ENCODE peak calls at places on chromosomes 6 and 20, in four cellular contexts. W is stimulated activated CD4-positive, alpha-beta T cell treated with anti-CD3 and anti-CD28 coated beads, Interleukin-1b, Interleukin-23, amount 100 ng/mL, for 4 hours; K is NCI-H1417; J is left kidney. T is an unnamed sample.

GRCh38 chr6:116330511-116330910 is 40.2 kb upstream of the DSE start:
- DNase-seq in J (no peak), K (no peak), W (no peak), T (no peak)

GRCh38 chr6:8947900-8948299 is 512.6 kb upstream of the SLC35B3 start:
- DNase-seq in J (no peak), W (no peak), K (no peak), T (no peak)

GRCh38 chr6:167824591-167825041 is 2.1 kb upstream of the AFDN start:
- DNase-seq in W (no peak), K (no peak), J (no peak), T (no peak)

GRCh38 chr6:136546321-136546720 is 3.9 kb downstream of the MAP7 start:
- DNase-seq in W (no peak), J (no peak), K (no peak), T (no peak)

GRCh38 chr6:149043476-149044130 is 273.9 kb upstream of the TAB2 start:
- DNase-seq in J (no peak), W (no peak), K (peak), T (no peak)

GRCh38 chr20:21174425-21175239 is 48.8 kb downstream of the KIZ start:
- DNase-seq in K (no peak), J (peak), W (no peak), T (no peak)

GRCh38 chr6:25397406-25397805 is 118.2 kb downstream of the CARMIL1 start:
- DNase-seq in W (no peak), J (no peak), K (no peak), T (no peak)

GRCh38 chr6:143329323-143329722 is 121.2 kb downstream of the ADAT2 start:
- DNase-seq in W (no peak), J (no peak), K (no peak), T (no peak)

GRCh38 chr6:86978251-86978650 is 40.9 kb downstream of the HTR1E start:
- DNase-seq in W (no peak), J (no peak), K (no peak), T (no peak)

GRCh38 chr6:11975353-11975977 is 36.6 kb upstream of the HIVEP1 start:
- DNase-seq in W (no peak), J (peak), K (no peak), T (peak)

GRCh38 chr20:51763965-51764602 is 4.1 kb downstream of the ATP9A start:
- DNase-seq in K (no peak), W (no peak), J (no peak), T (no peak)

GRCh38 chr20:23966298-23966697 is 22.3 kb downstream of the GGTLC1 start:
- DNase-seq in J (no peak), W (no peak), K (no peak), T (no peak)

GRCh38 chr6:77853401-77853800 is 200.6 kb downstream of the MEI4 start:
- DNase-seq in J (no peak), K (no peak), W (no peak), T (no peak)